ENCODE peak calls at places on chromosomes 11 and 22, in seven cellular contexts. One of them, this sample, is unnamed.

GRCh38 chr11:14422052-14422813 is 63.2 kb upstream of the RRAS2 start:
- DNase-seq in lower leg skin: peak
- DNase-seq in esophagus squamous epithelium: peak
- DNase-seq in fibroblast of villous mesenchyme: peak
- DNase-seq in HFF-Myc: peak
- DNase-seq in heart left ventricle: peak
- DNase-seq in stomach: peak
- DNase-seq in this sample: no peak

GRCh38 chr11:1843098-1843473 is 4.3 kb downstream of the TNNI2 start:
- DNase-seq in lower leg skin: no peak
- DNase-seq in esophagus squamous epithelium: no peak
- DNase-seq in fibroblast of villous mesenchyme: no peak
- DNase-seq in HFF-Myc: no peak
- DNase-seq in heart left ventricle: no peak
- DNase-seq in stomach: no peak
- DNase-seq in this sample: no peak

GRCh38 chr11:69066122-69067112 is 17.7 kb downstream of the TPCN2 start:
- DNase-seq in lower leg skin: no peak
- DNase-seq in esophagus squamous epithelium: no peak
- DNase-seq in fibroblast of villous mesenchyme: no peak
- DNase-seq in HFF-Myc: no peak
- DNase-seq in heart left ventricle: no peak
- DNase-seq in stomach: no peak
- DNase-seq in this sample: no peak

GRCh38 chr11:18374956-18375355 is 19.4 kb upstream of the LDHA start:
- DNase-seq in lower leg skin: no peak
- DNase-seq in esophagus squamous epithelium: no peak
- DNase-seq in fibroblast of villous mesenchyme: no peak
- DNase-seq in HFF-Myc: no peak
- DNase-seq in heart left ventricle: no peak
- DNase-seq in stomach: no peak
- DNase-seq in this sample: no peak

GRCh38 chr11:1749020-1749758 is 1.2 kb downstream of the IFITM10 start:
- DNase-seq in lower leg skin: peak
- DNase-seq in esophagus squamous epithelium: no peak
- DNase-seq in fibroblast of villous mesenchyme: no peak
- DNase-seq in HFF-Myc: no peak
- DNase-seq in heart left ventricle: no peak
- DNase-seq in stomach: no peak
- DNase-seq in this sample: no peak

GRCh38 chr11:83521647-83522596 is 235.8 kb upstream of the CCDC90B start:
- DNase-seq in lower leg skin: no peak
- DNase-seq in esophagus squamous epithelium: no peak
- DNase-seq in fibroblast of villous mesenchyme: peak
- DNase-seq in HFF-Myc: no peak
- DNase-seq in heart left ventricle: no peak
- DNase-seq in stomach: no peak
- DNase-seq in this sample: no peak

GRCh38 chr11:3043315-3043871 is 13.8 kb downstream of the CARS1 start:
- DNase-seq in lower leg skin: peak
- DNase-seq in esophagus squamous epithelium: no peak
- DNase-seq in fibroblast of villous mesenchyme: no peak
- DNase-seq in HFF-Myc: no peak
- DNase-seq in heart left ventricle: peak
- DNase-seq in stomach: peak
- DNase-seq in this sample: no peak

GRCh38 chr11:78615724-78616123 is 41.1 kb upstream of the NARS2 start:
- DNase-seq in lower leg skin: no peak
- DNase-seq in esophagus squamous epithelium: no peak
- DNase-seq in fibroblast of villous mesenchyme: peak
- DNase-seq in HFF-Myc: no peak
- DNase-seq in heart left ventricle: no peak
- DNase-seq in stomach: no peak
- DNase-seq in this sample: no peak

GRCh38 chr11:99098258-99098657 is 77.5 kb downstream of the CNTN5 start:
- DNase-seq in lower leg skin: no peak
- DNase-seq in esophagus squamous epithelium: no peak
- DNase-seq in fibroblast of villous mesenchyme: no peak
- DNase-seq in HFF-Myc: no peak
- DNase-seq in heart left ventricle: no peak
- DNase-seq in stomach: no peak
- DNase-seq in this sample: no peak

GRCh38 chr11:10022764-10023163 is 271.3 kb downstream of the SBF2 start:
- DNase-seq in lower leg skin: no peak
- DNase-seq in esophagus squamous epithelium: no peak
- DNase-seq in fibroblast of villous mesenchyme: no peak
- DNase-seq in HFF-Myc: no peak
- DNase-seq in heart left ventricle: no peak
- DNase-seq in stomach: no peak
- DNase-seq in this sample: no peak

GRCh38 chr11:57639321-57640067 is 10.2 kb downstream of the YPEL4 start:
- DNase-seq in lower leg skin: no peak
- DNase-seq in esophagus squamous epithelium: no peak
- DNase-seq in fibroblast of villous mesenchyme: peak
- DNase-seq in HFF-Myc: no peak
- DNase-seq in heart left ventricle: no peak
- DNase-seq in stomach: no peak
- DNase-seq in this sample: no peak

GRCh38 chr11:8356731-8357504 is 93.2 kb upstream of the LMO1 start:
- DNase-seq in lower leg skin: no peak
- DNase-seq in esophagus squamous epithelium: no peak
- DNase-seq in fibroblast of villous mesenchyme: peak
- DNase-seq in HFF-Myc: no peak
- DNase-seq in heart left ventricle: no peak
- DNase-seq in stomach: no peak
- DNase-seq in this sample: no peak

GRCh38 chr11:55942785-55943392 is 6.7 kb upstream of the OR5I1 start:
- DNase-seq in lower leg skin: no peak
- DNase-seq in esophagus squamous epithelium: no peak
- DNase-seq in fibroblast of villous mesenchyme: peak
- DNase-seq in HFF-Myc: peak
- DNase-seq in heart left ventricle: no peak
- DNase-seq in stomach: no peak
- DNase-seq in this sample: no peak

GRCh38 chr11:66346476-66347424 is 679 bp downstream of the B4GAT1 start:
- DNase-seq in lower leg skin: peak
- DNase-seq in esophagus squamous epithelium: no peak
- DNase-seq in fibroblast of villous mesenchyme: no peak
- DNase-seq in HFF-Myc: no peak
- DNase-seq in heart left ventricle: no peak
- DNase-seq in stomach: peak
- DNase-seq in this sample: no peak

GRCh38 chr22:50523806-50524663 is 1.4 kb downstream of the SCO2 start:
- DNase-seq in lower leg skin: no peak
- DNase-seq in esophagus squamous epithelium: no peak
- DNase-seq in fibroblast of villous mesenchyme: no peak
- DNase-seq in HFF-Myc: no peak
- DNase-seq in heart left ventricle: no peak
- DNase-seq in stomach: no peak
- DNase-seq in this sample: no peak

GRCh38 chr11:96316869-96317268 is 26.1 kb downstream of the MAML2 start:
- DNase-seq in lower leg skin: no peak
- DNase-seq in esophagus squamous epithelium: no peak
- DNase-seq in fibroblast of villous mesenchyme: no peak
- DNase-seq in HFF-Myc: no peak
- DNase-seq in heart left ventricle: no peak
- DNase-seq in stomach: no peak
- DNase-seq in this sample: no peak

GRCh38 chr11:64267207-64267945 is 16.0 kb downstream of the PLCB3 start:
- DNase-seq in lower leg skin: no peak
- DNase-seq in esophagus squamous epithelium: no peak
- DNase-seq in fibroblast of villous mesenchyme: no peak
- DNase-seq in HFF-Myc: no peak
- DNase-seq in heart left ventricle: peak
- DNase-seq in stomach: no peak
- DNase-seq in this sample: no peak

GRCh38 chr22:26460202-26460601 is 23.4 kb downstream of the HPS4 start:
- DNase-seq in lower leg skin: peak
- DNase-seq in esophagus squamous epithelium: no peak
- DNase-seq in fibroblast of villous mesenchyme: no peak
- DNase-seq in HFF-Myc: no peak
- DNase-seq in heart left ventricle: no peak
- DNase-seq in stomach: no peak
- DNase-seq in this sample: no peak

GRCh38 chr22:46833228-46833627 is 70.8 kb downstream of the TBC1D22A start:
- DNase-seq in lower leg skin: no peak
- DNase-seq in esophagus squamous epithelium: no peak
- DNase-seq in fibroblast of villous mesenchyme: peak
- DNase-seq in HFF-Myc: no peak
- DNase-seq in heart left ventricle: no peak
- DNase-seq in stomach: peak
- DNase-seq in this sample: no peak

GRCh38 chr11:27055065-27055682 is 14.6 kb downstream of the BBOX1 start:
- DNase-seq in lower leg skin: no peak
- DNase-seq in esophagus squamous epithelium: no peak
- DNase-seq in fibroblast of villous mesenchyme: peak
- DNase-seq in HFF-Myc: no peak
- DNase-seq in heart left ventricle: no peak
- DNase-seq in stomach: no peak
- DNase-seq in this sample: no peak

GRCh38 chr11:82718307-82718706 is 15.4 kb downstream of the FAM181B start:
- DNase-seq in lower leg skin: no peak
- DNase-seq in esophagus squamous epithelium: no peak
- DNase-seq in fibroblast of villous mesenchyme: peak
- DNase-seq in HFF-Myc: peak
- DNase-seq in heart left ventricle: no peak
- DNase-seq in stomach: no peak
- DNase-seq in this sample: no peak

GRCh38 chr22:50112151-50113118 is 22.6 kb downstream of the MOV10L1 start:
- DNase-seq in lower leg skin: peak
- DNase-seq in esophagus squamous epithelium: no peak
- DNase-seq in fibroblast of villous mesenchyme: peak
- DNase-seq in HFF-Myc: no peak
- DNase-seq in heart left ventricle: peak
- DNase-seq in stomach: no peak
- DNase-seq in this sample: no peak

GRCh38 chr11:10674991-10675440 is 18.5 kb downstream of the IRAG1 start:
- DNase-seq in lower leg skin: peak
- DNase-seq in esophagus squamous epithelium: no peak
- DNase-seq in fibroblast of villous mesenchyme: no peak
- DNase-seq in HFF-Myc: no peak
- DNase-seq in heart left ventricle: peak
- DNase-seq in stomach: no peak
- DNase-seq in this sample: no peak

GRCh38 chr11:113401718-113402117 is 14.1 kb downstream of the ANKK1 start:
- DNase-seq in lower leg skin: peak
- DNase-seq in esophagus squamous epithelium: no peak
- DNase-seq in fibroblast of villous mesenchyme: no peak
- DNase-seq in HFF-Myc: peak
- DNase-seq in heart left ventricle: peak
- DNase-seq in stomach: peak
- DNase-seq in this sample: no peak

GRCh38 chr11:64032050-64032449 is 3.7 kb upstream of the FLRT1 start:
- DNase-seq in lower leg skin: no peak
- DNase-seq in esophagus squamous epithelium: no peak
- DNase-seq in fibroblast of villous mesenchyme: no peak
- DNase-seq in HFF-Myc: no peak
- DNase-seq in heart left ventricle: no peak
- DNase-seq in stomach: no peak
- DNase-seq in this sample: no peak

GRCh38 chr11:65615950-65616574 is 486 bp downstream of the PCNX3 start:
- DNase-seq in lower leg skin: no peak
- DNase-seq in esophagus squamous epithelium: no peak
- DNase-seq in fibroblast of villous mesenchyme: peak
- DNase-seq in HFF-Myc: no peak
- DNase-seq in heart left ventricle: no peak
- DNase-seq in stomach: peak
- DNase-seq in this sample: no peak

GRCh38 chr11:66987158-66987620 is 12.1 kb downstream of the C11orf86 start:
- DNase-seq in lower leg skin: no peak
- DNase-seq in esophagus squamous epithelium: no peak
- DNase-seq in fibroblast of villous mesenchyme: no peak
- DNase-seq in HFF-Myc: no peak
- DNase-seq in heart left ventricle: no peak
- DNase-seq in stomach: no peak
- DNase-seq in this sample: no peak

GRCh38 chr22:21635771-21636510 is 3.4 kb downstream of the CCDC116 start:
- DNase-seq in lower leg skin: no peak
- DNase-seq in esophagus squamous epithelium: no peak
- DNase-seq in fibroblast of villous mesenchyme: no peak
- DNase-seq in HFF-Myc: no peak
- DNase-seq in heart left ventricle: no peak
- DNase-seq in stomach: no peak
- DNase-seq in this sample: no peak
- TF ChIP-seq CTCF in lower leg skin: no peak
- TF ChIP-seq CTCF in esophagus squamous epithelium: no peak
- TF ChIP-seq CTCF in fibroblast of villous mesenchyme: no peak
- TF ChIP-seq CTCF in HFF-Myc: no peak
- TF ChIP-seq CTCF in heart left ventricle: no peak
- TF ChIP-seq CTCF in stomach: no peak
- TF ChIP-seq CTCF in this sample: no peak

GRCh38 chr11:60130496-60130895 is 42.0 kb downstream of the MS4A2 start:
- DNase-seq in lower leg skin: no peak
- DNase-seq in esophagus squamous epithelium: no peak
- DNase-seq in fibroblast of villous mesenchyme: peak
- DNase-seq in HFF-Myc: no peak
- DNase-seq in heart left ventricle: no peak
- DNase-seq in stomach: no peak
- DNase-seq in this sample: no peak
- TF ChIP-seq CTCF in lower leg skin: no peak
- TF ChIP-seq CTCF in esophagus squamous epithelium: no peak
- TF ChIP-seq CTCF in fibroblast of villous mesenchyme: no peak
- TF ChIP-seq CTCF in HFF-Myc: no peak
- TF ChIP-seq CTCF in heart left ventricle: peak
- TF ChIP-seq CTCF in stomach: no peak
- TF ChIP-seq CTCF in this sample: no peak

GRCh38 chr11:116916052-116916451 is 78.6 kb upstream of the APOA1 start:
- DNase-seq in lower leg skin: no peak
- DNase-seq in esophagus squamous epithelium: no peak
- DNase-seq in fibroblast of villous mesenchyme: no peak
- DNase-seq in HFF-Myc: no peak
- DNase-seq in heart left ventricle: no peak
- DNase-seq in stomach: no peak
- DNase-seq in this sample: no peak
- TF ChIP-seq CTCF in lower leg skin: no peak
- TF ChIP-seq CTCF in esophagus squamous epithelium: no peak
- TF ChIP-seq CTCF in fibroblast of villous mesenchyme: no peak
- TF ChIP-seq CTCF in HFF-Myc: no peak
- TF ChIP-seq CTCF in heart left ventricle: no peak
- TF ChIP-seq CTCF in stomach: no peak
- TF ChIP-seq CTCF in this sample: no peak

DNA sequence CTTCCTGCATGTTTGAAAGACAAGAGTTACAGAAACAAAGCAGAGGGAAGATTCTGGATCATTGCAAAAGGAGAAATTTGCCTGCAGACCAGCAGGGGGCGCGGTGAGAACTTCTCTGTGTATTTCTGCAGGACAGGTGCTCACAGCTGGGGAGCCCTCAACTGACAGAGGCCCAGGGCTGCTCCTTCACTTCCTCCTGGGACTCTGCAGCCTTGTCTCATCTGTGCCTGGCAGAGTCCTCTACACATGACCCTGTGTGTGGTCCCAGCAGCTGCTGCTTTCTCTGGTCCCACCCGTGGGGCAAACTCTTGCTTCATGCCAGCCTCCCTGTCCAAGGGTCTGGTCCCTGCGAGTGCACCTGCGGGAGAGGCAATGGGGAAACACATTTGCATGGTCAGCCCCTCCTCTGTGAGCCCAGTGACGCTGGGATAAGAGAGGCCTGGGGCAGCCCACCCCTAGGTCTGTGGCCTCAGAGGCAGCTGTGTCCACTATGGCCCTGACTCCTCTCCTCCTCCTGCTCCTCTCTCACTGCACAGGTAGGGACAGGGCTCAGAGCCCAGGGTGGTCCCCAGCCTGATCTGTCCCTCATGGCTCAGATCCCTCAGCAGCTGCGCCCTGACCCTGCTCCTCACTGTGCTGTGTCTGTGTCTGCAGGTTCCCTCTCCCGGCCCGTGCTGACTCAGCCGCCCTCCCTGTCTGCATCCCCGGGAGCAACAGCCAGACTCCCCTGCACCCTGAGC is 43.2 kb upstream of the VPREB1 start:
- DNase-seq in lower leg skin: no peak
- DNase-seq in esophagus squamous epithelium: no peak
- DNase-seq in fibroblast of villous mesenchyme: peak
- DNase-seq in HFF-Myc: no peak
- DNase-seq in heart left ventricle: no peak
- DNase-seq in stomach: peak
- DNase-seq in this sample: peak
- TF ChIP-seq CTCF in lower leg skin: no peak
- TF ChIP-seq CTCF in esophagus squamous epithelium: peak
- TF ChIP-seq CTCF in fibroblast of villous mesenchyme: peak
- TF ChIP-seq CTCF in HFF-Myc: peak
- TF ChIP-seq CTCF in heart left ventricle: no peak
- TF ChIP-seq CTCF in stomach: no peak
- TF ChIP-seq CTCF in this sample: no peak